ENCODE peak calls at places on chromosomes 1 and 21, in nine cellular contexts. T is hepatocyte; Y is IMR-90; S is ovary; Z is left lung; H is lower lobe of right lung; B is CD8-positive, alpha-beta T cell; O is GM06990; J is HCT116. F is an unnamed sample.

GRCh38 chr1:114482585-114482984 is 28.4 kb downstream of the TRIM33 start:
- DNase-seq in S (no peak), Z (no peak), H (no peak), Y (no peak), O (peak; percentile 58), T (no peak), B (no peak), J (no peak), F (no peak)

GRCh38 chr1:228765543-228765942 is 30.3 kb downstream of the RHOU start:
- DNase-seq in T (no peak), J (no peak), S (no peak), O (no peak), B (peak; percentile 9), Z (peak; percentile 78), H (no peak), Y (no peak), F (no peak)

GRCh38 chr1:19203440-19203839 is 6.6 kb downstream of the UBR4 start:
- DNase-seq in Z (no peak), Y (peak; percentile 85), S (no peak), H (no peak), B (no peak), O (no peak), T (no peak), J (no peak), F (no peak)

GRCh38 chr1:9340864-9341263 is 48.2 kb downstream of the SPSB1 start:
- DNase-seq in S (no peak), B (no peak), T (no peak), O (no peak), J (no peak), Z (peak; percentile 41), Y (no peak), H (no peak), F (no peak)

GRCh38 chr1:84436907-84437667 is 38.8 kb downstream of the DNASE2B start:
- DNase-seq in H (no peak), Z (no peak), O (no peak), S (no peak), B (no peak), Y (no peak), T (no peak), J (no peak), F (no peak)

GRCh38 chr1:234230414-234230862 is 142.8 kb upstream of the COA6 start:
- DNase-seq in J (no peak), B (no peak), T (no peak), Z (no peak), H (no peak), Y (no peak), S (no peak), O (no peak), F (no peak)

GRCh38 chr1:109392037-109392787 is 5.5 kb downstream of the SORT1 start:
- DNase-seq in J (no peak), H (peak; percentile 49), Y (no peak), T (no peak), B (no peak), O (no peak), Z (no peak), S (no peak), F (no peak)

GRCh38 chr1:179770887-179771502 is 27.9 kb downstream of the FAM163A start:
- DNase-seq in S (no peak), Y (no peak), Z (no peak), O (no peak), B (no peak), T (no peak), J (no peak), H (no peak), F (peak; percentile 59)

GRCh38 chr1:151853411-151853930 is at the start of gene THEM5:
- DNase-seq in Z (no peak), Y (no peak), S (no peak), T (no peak), B (no peak), J (no peak), H (no peak), O (no peak), F (peak; percentile 38)

GRCh38 chr1:35660581-35661473 is 19.5 kb upstream of the PSMB2 start:
- DNase-seq in T (peak; percentile 73), O (no peak), Z (no peak), H (no peak), S (no peak), J (no peak), Y (peak; percentile 75), B (no peak), F (peak; percentile 66)

GRCh38 chr21:42509239-42509638 is 4.4 kb upstream of the SLC37A1 start:
- DNase-seq in H (no peak), Z (no peak), S (no peak), T (no peak), O (no peak), J (no peak), Y (no peak), B (no peak), F (no peak)

GRCh38 chr1:92883297-92883696 is 51.5 kb downstream of the RPL5 start:
- DNase-seq in S (no peak), B (no peak), H (no peak), O (no peak), J (no peak), Z (no peak), Y (no peak), T (no peak), F (no peak)

GRCh38 chr1:150582371-150582770 is 3.0 kb upstream of the MCL1 start:
- DNase-seq in Z (no peak), B (no peak), H (no peak), O (no peak), S (no peak), Y (peak; percentile 38), J (no peak), T (no peak), F (no peak)

GRCh38 chr1:206575894-206576737 is 36.1 kb downstream of the EIF2D start:
- DNase-seq in Z (no peak), J (no peak), S (no peak), T (no peak), B (no peak), O (no peak), Y (no peak), H (no peak), F (no peak)

GRCh38 chr1:198597690-198598430 is 41.0 kb upstream of the PTPRC start:
- DNase-seq in J (no peak), O (no peak), S (no peak), T (no peak), Z (no peak), B (no peak), H (no peak), Y (no peak), F (no peak)

GRCh38 chr1:198595765-198596164 is 43.1 kb upstream of the PTPRC start:
- DNase-seq in B (no peak), S (no peak), O (no peak), Z (no peak), H (no peak), Y (no peak), J (no peak), T (no peak), F (no peak)

GRCh38 chr1:198600906-198601305 is 37.9 kb upstream of the PTPRC start:
- DNase-seq in B (no peak), Z (no peak), O (no peak), T (no peak), J (no peak), H (no peak), Y (no peak), S (no peak), F (no peak)

GRCh38 chr1:198599749-198600148 is 39.1 kb upstream of the PTPRC start:
- DNase-seq in O (no peak), Y (no peak), S (no peak), J (no peak), Z (peak; percentile 12), T (no peak), H (no peak), B (no peak), F (no peak)

DNA sequence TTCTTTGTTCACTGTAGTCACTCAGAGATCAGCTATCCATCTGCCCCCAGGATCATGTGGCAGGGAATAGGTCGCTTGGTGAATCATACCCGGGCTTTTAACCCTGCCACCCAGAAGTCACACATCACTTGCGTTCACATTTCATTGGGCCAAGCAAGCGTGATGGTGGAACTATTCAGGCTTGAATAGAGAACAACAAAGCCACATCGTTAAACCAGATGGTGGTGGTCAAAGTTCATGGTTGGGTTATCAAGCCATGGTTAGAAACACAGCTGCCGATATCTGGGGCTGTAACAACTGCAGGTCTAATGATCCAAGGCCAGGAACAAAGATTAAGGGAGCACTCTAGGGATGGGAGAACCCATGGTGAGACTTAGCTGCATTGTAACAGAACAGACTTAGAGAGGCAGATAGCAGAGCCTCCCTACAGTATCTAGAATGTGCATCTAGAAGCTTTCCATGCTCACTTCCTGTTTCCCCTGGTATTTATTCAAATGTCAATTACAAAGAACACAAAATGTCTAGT is 40.0 kb upstream of the PTPRC start:
- DNase-seq in T (no peak), O (peak; percentile 80), B (no peak), H (no peak), Y (no peak), J (no peak), Z (no peak), S (no peak), F (no peak)
- H3K4me3 ChIP-seq in T (no peak overlapping the region), O (peak overlapping the region; percentile 53), B (no peak overlapping the region), H (no peak overlapping the region), Y (no peak overlapping the region), J (no peak overlapping the region), Z (no peak overlapping the region), S (no peak overlapping the region), F (no peak overlapping the region)

GRCh38 chr1:244860078-244860477 is 4.3 kb downstream of the HNRNPU start:
- DNase-seq in B (no peak), Z (no peak), S (no peak), O (no peak), T (no peak), Y (no peak), H (no peak), J (no peak), F (no peak)
- H3K36me3 ChIP-seq in B (peaks cover 56% of the 10 kb centered on the region), Z (no peaks in the 10 kb centered on the region), S (no peaks in the 10 kb centered on the region), O (peaks cover 27% of the 10 kb centered on the region), T (peaks cover 16% of the 10 kb centered on the region), Y (peaks cover 53% of the 10 kb centered on the region), H (peaks cover 60% of the 10 kb centered on the region), J (peaks cover 71% of the 10 kb centered on the region), F (peaks cover 49% of the 10 kb centered on the region)

DNA sequence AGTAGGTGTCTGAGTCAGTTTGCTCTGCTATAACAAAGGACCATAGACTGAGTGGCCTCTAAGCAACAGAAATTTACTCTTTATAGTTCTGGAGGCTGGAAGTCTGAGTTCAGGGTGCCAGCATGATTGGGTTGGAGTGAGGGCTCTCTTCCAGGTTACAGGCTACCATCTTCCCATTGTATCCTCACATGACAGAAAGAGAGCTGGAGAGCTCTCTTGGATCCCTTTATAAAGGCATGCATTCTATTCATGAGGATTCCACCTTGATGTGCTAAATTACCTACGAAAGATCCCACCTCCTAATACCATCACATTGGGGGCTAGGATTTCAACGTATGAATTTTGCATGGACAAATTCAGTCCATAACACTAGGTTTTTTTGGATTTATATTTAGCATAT is 79.6 kb downstream of the LTN1 start:
- DNase-seq in B (no peak), Y (no peak), Z (no peak), O (no peak), S (no peak), T (no peak), J (no peak), H (no peak), F (no peak)
- H3K27me3 ChIP-seq in B (no peaks in the 10 kb centered on the region), Y (no peaks in the 10 kb centered on the region), Z (no peaks in the 10 kb centered on the region), O (no peaks in the 10 kb centered on the region), S (no peaks in the 10 kb centered on the region), T (no peaks in the 10 kb centered on the region), J (no peaks in the 10 kb centered on the region), H (no peaks in the 10 kb centered on the region), F (no peaks in the 10 kb centered on the region)

DNA sequence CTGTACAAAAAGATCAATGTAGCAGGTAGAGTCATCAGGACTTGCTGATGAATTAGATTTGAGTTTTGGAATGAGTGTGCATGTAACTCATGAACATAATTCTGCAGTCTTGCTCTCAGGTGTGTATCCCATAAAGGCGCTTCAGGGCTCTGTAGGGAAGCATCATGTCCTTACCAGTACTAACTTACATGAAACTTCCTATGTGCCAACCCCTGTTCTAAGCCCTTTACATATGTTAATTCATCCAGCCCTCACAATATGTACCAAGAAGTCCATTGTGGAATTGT is 2.1 kb upstream of the FCRLB start:
- DNase-seq in O (no peak), B (no peak), T (no peak), Y (no peak), H (no peak), Z (no peak), J (no peak), S (no peak), F (no peak)
- H3K4me3 ChIP-seq in O (no peak overlapping the region), B (no peak overlapping the region), T (no peak overlapping the region), Y (no peak overlapping the region), H (no peak overlapping the region), Z (no peak overlapping the region), J (no peak overlapping the region), S (no peak overlapping the region), F (no peak overlapping the region)

F was measured in H7.